ENCODE peak calls at places on chromosomes 16 and 17, in seven cellular contexts. R is HL-60, J is left ventricle myocardium inferior, P is esophagus muscularis mucosa, N is A549, O is nephron progenitor cell, K is MM.1S. T is an unnamed sample.
A peak's percentile ranks its signal among the peaks of the same experiment; 100 is the strongest.

GRCh38 chr16:4319454-4319853 is 3.6 kb downstream of the GLIS2 start:
- DNase-seq in O (no peak), J (no peak), R (no peak), N (no peak), P (no peak), K (peak; percentile 47), T (peak; percentile 87)

GRCh38 chr16:53999841-54000240 is 286.7 kb downstream of the IRX3 start:
- DNase-seq in K (no peak), J (no peak), N (no peak), R (no peak), P (no peak), O (no peak), T (no peak)

GRCh38 chr17:846901-847777 is 65.0 kb downstream of the MRM3 start:
- DNase-seq in O (no peak), N (no peak), R (no peak), P (no peak), J (no peak), K (no peak), T (no peak)

GRCh38 chr17:20989991-20990855 is 52.6 kb downstream of the USP22 start:
- DNase-seq in K (no peak), P (no peak), J (no peak), O (no peak), R (no peak), N (no peak), T (no peak)

GRCh38 chr16:87363771-87364476 is 19.7 kb downstream of the FBXO31 start:
- DNase-seq in K (no peak), O (peak; percentile 34), P (no peak), N (no peak), R (no peak), J (peak; percentile 65), T (no peak)

GRCh38 chr17:65931246-65932149 is 260.4 kb downstream of the CEP112 start:
- DNase-seq in K (no peak), O (no peak), P (no peak), R (no peak), N (no peak), J (peak; percentile 55), T (no peak)

GRCh38 chr17:72297326-72298115 is 176.7 kb downstream of the SOX9 start:
- DNase-seq in O (no peak), J (peak; percentile 29), P (no peak), N (peak; percentile 59), R (no peak), K (no peak), T (no peak)

GRCh38 chr16:85557976-85558589 is 55.0 kb upstream of the GSE1 start:
- DNase-seq in R (no peak), N (no peak), J (no peak), P (no peak), K (peak; percentile 66), O (no peak), T (no peak)

GRCh38 chr17:65297916-65298315 is 160.7 kb downstream of the RGS9 start:
- DNase-seq in N (no peak), K (no peak), J (no peak), O (no peak), R (no peak), P (no peak), T (no peak)

GRCh38 chr16:15961557-15962205 is 12.3 kb downstream of the ABCC1 start:
- DNase-seq in N (no peak), O (no peak), R (no peak), J (no peak), P (no peak), K (no peak), T (no peak)

GRCh38 chr17:77879226-77879895 is 79.1 kb upstream of the TNRC6C start:
- DNase-seq in P (no peak), J (no peak), N (no peak), R (no peak), O (no peak), K (no peak), T (no peak)

GRCh38 chr16:78761427-78761826 is 662.0 kb downstream of the WWOX start:
- DNase-seq in J (no peak), R (no peak), N (no peak), O (no peak), P (no peak), K (peak; percentile 47), T (peak; percentile 65)

GRCh38 chr17:70938311-70938710 is 769.0 kb downstream of the KCNJ2 start:
- DNase-seq in P (no peak), R (no peak), O (no peak), K (no peak), J (no peak), N (no peak), T (no peak)

GRCh38 chr16:17318200-17318599 is 152.6 kb downstream of the XYLT1 start:
- DNase-seq in R (peak; percentile 44), J (no peak), N (no peak), K (no peak), O (no peak), P (no peak), T (no peak)

GRCh38 chr16:85473909-85474640 is 139.0 kb upstream of the GSE1 start:
- DNase-seq in J (no peak), K (no peak), P (no peak), O (peak; percentile 60), N (no peak), R (no peak), T (no peak)

GRCh38 chr17:49512296-49513043 is 17.4 kb downstream of the NGFR start:
- DNase-seq in J (no peak), N (no peak), P (no peak), R (no peak), K (no peak), O (no peak), T (no peak)

GRCh38 chr17:41906465-41907184 is 12.1 kb downstream of the ACLY start:
- DNase-seq in J (no peak), K (no peak), R (no peak), P (no peak), O (no peak), N (peak; percentile 65), T (no peak)

GRCh38 chr17:58593121-58593520 is 78.7 kb upstream of the MTMR4 start:
- DNase-seq in P (no peak), R (no peak), K (no peak), O (no peak), J (no peak), N (no peak), T (no peak)

GRCh38 chr17:3894188-3894587 is 1.3 kb upstream of the CAMKK1 start:
- DNase-seq in J (no peak), K (no peak), R (no peak), N (no peak), P (no peak), O (no peak), T (no peak)

GRCh38 chr17:3891626-3892094 is 1.2 kb downstream of the CAMKK1 start:
- DNase-seq in P (no peak), R (no peak), O (no peak), N (no peak), J (no peak), K (no peak), T (no peak)

GRCh38 chr17:3892095-3892998 is 506 bp downstream of the CAMKK1 start:
- DNase-seq in J (peak; percentile 78), K (peak; percentile 23), R (peak; percentile 28), P (peak; percentile 94), O (peak; percentile 80), N (peak; percentile 89), T (peak; percentile 76)

GRCh38 chr17:3893720-3894116 is 865 bp upstream of the CAMKK1 start:
- DNase-seq in J (no peak), R (no peak), P (no peak), K (no peak), N (no peak), O (no peak), T (no peak)

GRCh38 chr17:3893003-3893719 is at the start of gene CAMKK1:
- DNase-seq in O (peak; percentile 92), N (peak; percentile 98), K (peak; percentile 94), R (peak; percentile 70), J (peak; percentile 92), P (peak; percentile 96), T (peak; percentile 90)
- TF ChIP-seq CTCF in O (no peak), N (no peak), K (no peak), R (no peak), J (no peak), P (no peak), T (no peak)

GRCh38 chr17:9981344-9981915 is 76.4 kb upstream of the RCVRN start:
- DNase-seq in P (no peak), O (no peak), J (no peak), K (no peak), N (no peak), R (no peak), T (no peak)

GRCh38 chr17:9984768-9985167 is 79.7 kb upstream of the RCVRN start:
- DNase-seq in P (no peak), R (no peak), J (no peak), K (no peak), O (no peak), N (no peak), T (no peak)

GRCh38 chr17:9979463-9979995 is 74.5 kb upstream of the RCVRN start:
- DNase-seq in P (no peak), N (no peak), J (no peak), R (no peak), O (no peak), K (no peak), T (no peak)

GRCh38 chr17:9985622-9986021 is 80.6 kb upstream of the RCVRN start:
- DNase-seq in N (no peak), K (no peak), R (no peak), O (no peak), P (no peak), J (no peak), T (no peak)

DNA sequence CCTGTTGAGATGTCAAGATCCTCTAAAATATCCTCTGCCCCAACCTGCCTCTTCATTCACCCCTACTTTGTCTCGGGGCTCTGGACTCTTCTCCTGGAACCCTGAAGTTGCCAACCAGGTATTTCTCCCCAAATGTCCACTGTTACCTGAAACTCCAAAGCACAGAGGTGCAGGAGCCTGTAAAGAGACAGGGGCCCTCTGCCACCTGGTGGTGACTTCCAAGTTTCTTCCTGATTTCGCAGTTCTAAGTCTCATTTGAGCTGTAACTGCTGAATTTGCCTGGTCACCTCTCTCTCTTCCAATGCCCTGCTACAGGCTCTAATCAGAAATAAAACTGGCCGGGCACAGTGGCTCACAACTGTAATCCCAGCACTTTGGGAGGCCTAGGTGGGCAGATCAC is 77.1 kb upstream of the RCVRN start:
- DNase-seq in O (no peak), K (no peak), R (peak; percentile 7), N (peak; percentile 53), P (no peak), J (no peak), T (peak; percentile 14)
- TF ChIP-seq CTCF in O (peak; percentile 39), K (peak; percentile 7), R (no peak), N (peak; percentile 45), P (peak; percentile 13), J (peak; percentile 27), T (peak; percentile 33)

DNA sequence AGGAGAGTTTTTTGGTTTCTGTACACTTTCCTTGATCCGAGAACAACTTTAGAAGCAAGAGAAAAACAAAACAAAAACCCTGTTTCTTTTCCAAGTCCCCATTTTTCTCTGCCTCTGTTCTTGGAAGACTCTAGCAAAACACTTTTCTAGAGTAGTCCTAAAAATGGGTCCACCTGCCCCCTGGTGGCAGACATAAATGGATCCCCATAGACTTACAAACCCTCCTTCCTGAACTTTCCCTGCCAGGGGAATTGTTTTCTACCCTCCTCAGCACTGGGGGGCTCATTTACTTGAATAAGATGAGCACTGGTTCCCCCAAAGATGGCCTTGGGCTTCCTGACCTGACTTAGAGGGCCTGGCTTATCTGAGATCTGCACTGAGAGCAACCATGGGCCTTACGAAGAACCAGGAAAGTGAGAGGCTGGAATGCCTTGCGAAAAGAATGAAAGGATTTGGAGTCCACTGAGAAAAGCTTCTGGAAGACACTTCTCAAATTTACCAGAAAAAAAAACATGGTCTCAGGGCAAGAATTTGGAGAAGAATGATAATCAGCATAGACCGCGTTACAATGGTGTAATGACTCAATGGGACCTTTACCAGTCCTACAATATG is 48.0 kb upstream of the CDYL2 start:
- DNase-seq in J (no peak), O (peak; percentile 21), P (no peak), K (peak; percentile 33), N (peak; percentile 28), R (peak; percentile 4), T (peak; percentile 41)
- TF ChIP-seq CTCF in J (peak; percentile 31), O (peak; percentile 40), P (no peak), K (peak; percentile 44), N (peak; percentile 34), R (peak; percentile 29), T (peak; percentile 41)

GRCh38 chr16:25395528-25395927 is 137.9 kb upstream of the ZKSCAN2 start:
- DNase-seq in P (no peak), O (no peak), J (no peak), N (no peak), K (no peak), R (no peak), T (no peak)
- TF ChIP-seq CTCF in P (no peak), O (peak; percentile 17), J (no peak), N (no peak), K (peak; percentile 9), R (no peak), T (no peak)